ENCODE peak calls at places on chromosome 3, in ten cellular contexts. M is activated CD4-positive, alpha-beta T cell treated with anti-CD3 and anti-CD28 coated beads, Interleukin-2, amount 50 U/mL, for 4 hours; D is upper lobe of right lung; Q is stimulated activated CD4-positive, alpha-beta T cell treated with anti-CD3 and anti-CD28 coated beads, Interleukin-15, amount 100 ng/mL, for 24 hours; G is NCI-H774; B is endothelial cell; I is NCI-H1092; V is foreskin fibroblast; J is left lobe of liver; N is H9. A is an unnamed sample.
A peak's percentile ranks its signal among the peaks of the same experiment; 100 is the strongest.

GRCh38 chr3:150497956-150498355 is 48.3 kb downstream of the SERP1 start:
- DNase-seq in D (no peak), G (no peak), B (no peak), Q (no peak), N (no peak), I (no peak), V (peak; percentile 31), J (no peak), M (no peak), A (peak; percentile 92)

GRCh38 chr3:148093758-148094157 is 603.9 kb upstream of the AGTR1 start:
- DNase-seq in I (no peak), V (no peak), J (no peak), D (no peak), B (no peak), M (no peak), G (no peak), Q (no peak), N (no peak), A (no peak)

GRCh38 chr3:130490246-130490645 is 26.7 kb upstream of the COL6A6 start:
- DNase-seq in B (no peak), M (no peak), N (no peak), Q (no peak), G (no peak), V (peak; percentile 8), D (no peak), I (no peak), J (no peak), A (no peak)

GRCh38 chr3:150787741-150788370 is 24.9 kb upstream of the SIAH2 start:
- DNase-seq in B (peak; percentile 88), I (peak; percentile 50), Q (peak; percentile 92), D (peak; percentile 95), J (peak; percentile 83), G (peak; percentile 80), N (peak; percentile 85), V (peak; percentile 60), M (peak; percentile 80), A (peak; percentile 69)

GRCh38 chr3:123505820-123506219 is 56.9 kb upstream of the ADCY5 start:
- DNase-seq in G (no peak), D (no peak), B (no peak), N (no peak), I (no peak), Q (no peak), V (no peak), J (no peak), M (no peak), A (no peak)

GRCh38 chr3:37935290-37935668 is 55.3 kb upstream of the VILL start:
- DNase-seq in B (no peak), J (no peak), D (no peak), G (no peak), V (peak; percentile 35), I (no peak), M (no peak), Q (no peak), N (no peak), A (peak; percentile 16)

GRCh38 chr3:148866261-148866660 is 1.2 kb downstream of the CPA3 start:
- DNase-seq in I (no peak), G (no peak), D (no peak), J (no peak), Q (no peak), B (no peak), M (no peak), N (no peak), V (peak; percentile 21), A (peak; percentile 86)

GRCh38 chr3:64033033-64033432 is 9.7 kb upstream of the PSMD6 start:
- DNase-seq in J (no peak), D (no peak), I (no peak), Q (no peak), V (no peak), N (no peak), M (no peak), G (no peak), B (no peak), A (no peak)

GRCh38 chr3:83500422-83500821 is 1458.4 kb upstream of the CADM2 start:
- DNase-seq in M (no peak), J (peak; percentile 51), B (no peak), N (no peak), V (no peak), I (no peak), D (no peak), G (no peak), Q (no peak), A (no peak)

GRCh38 chr3:13040381-13041074 is 32.7 kb downstream of the IQSEC1 start:
- DNase-seq in Q (peak; percentile 54), B (no peak), M (peak; percentile 8), V (no peak), N (no peak), I (no peak), D (no peak), J (no peak), G (no peak), A (no peak)

GRCh38 chr3:107845355-107846281 is 245.2 kb downstream of the CD47 start:
- DNase-seq in Q (no peak), J (no peak), I (no peak), G (no peak), N (no peak), D (no peak), B (no peak), V (peak; percentile 38), M (no peak), A (no peak)

GRCh38 chr3:50474717-50475116 is 28.7 kb downstream of the CACNA2D2 start:
- DNase-seq in J (no peak), I (no peak), M (no peak), V (peak; percentile 34), Q (no peak), D (no peak), N (no peak), G (no peak), B (no peak), A (peak; percentile 31)

GRCh38 chr3:95343228-95343627 is 1280.4 kb downstream of the NSUN3 start:
- DNase-seq in N (no peak), D (no peak), M (no peak), I (no peak), B (no peak), J (no peak), Q (no peak), G (no peak), V (no peak), A (no peak)

GRCh38 chr3:48820626-48821324 is 26.9 kb downstream of the PRKAR2A start:
- DNase-seq in Q (no peak), J (no peak), D (no peak), I (no peak), B (no peak), M (no peak), V (peak; percentile 34), G (no peak), N (no peak), A (peak; percentile 37)

GRCh38 chr3:180855364-180855763 is 57.1 kb upstream of the FXR1 start:
- DNase-seq in G (no peak), N (peak; percentile 81), M (no peak), Q (no peak), V (no peak), D (no peak), B (no peak), J (no peak), I (peak; percentile 23), A (peak; percentile 12)

GRCh38 chr3:124774305-124774673 is 44.0 kb downstream of the UMPS start:
- DNase-seq in D (no peak), B (peak; percentile 31), N (peak; percentile 81), Q (no peak), G (no peak), I (no peak), M (no peak), V (peak; percentile 70), J (no peak), A (peak; percentile 92)

GRCh38 chr3:5800965-5801364 is 613.5 kb downstream of the EDEM1 start:
- DNase-seq in V (no peak), J (no peak), N (no peak), I (no peak), G (no peak), D (no peak), Q (no peak), B (no peak), M (no peak), A (no peak)

GRCh38 chr3:57052662-57053061 is 7.8 kb upstream of the SPATA12 start:
- DNase-seq in V (no peak), I (no peak), M (no peak), J (no peak), D (no peak), B (no peak), N (no peak), Q (no peak), G (no peak), A (no peak)

GRCh38 chr3:126356373-126357298 is 572 bp downstream of the KLF15 start:
- DNase-seq in B (no peak), Q (peak; percentile 24), M (no peak), V (no peak), G (no peak), J (peak; percentile 78), I (no peak), N (no peak), D (peak; percentile 75), A (no peak)

GRCh38 chr3:106210923-106211322 is 342.1 kb upstream of the CBLB start:
- DNase-seq in G (no peak), M (no peak), N (no peak), J (no peak), V (no peak), I (no peak), Q (no peak), B (no peak), D (no peak), A (no peak)

GRCh38 chr3:171772427-171773056 is 37.7 kb downstream of the PLD1 start:
- DNase-seq in I (peak; percentile 37), Q (peak; percentile 59), J (peak; percentile 67), N (peak; percentile 52), G (peak; percentile 49), M (peak; percentile 28), D (no peak), B (peak; percentile 61), V (peak; percentile 57), A (peak; percentile 73)

GRCh38 chr3:10763817-10764313 is 52.2 kb upstream of the SLC6A11 start:
- DNase-seq in M (no peak), I (no peak), G (no peak), V (no peak), D (no peak), J (no peak), N (no peak), Q (no peak), B (no peak), A (no peak)

GRCh38 chr3:179526989-179527391 is 35.7 kb upstream of the ACTL6A start:
- DNase-seq in V (peak; percentile 56), N (peak; percentile 74), J (no peak), D (no peak), Q (no peak), G (peak; percentile 27), M (no peak), I (peak; percentile 1), B (peak; percentile 67), A (peak; percentile 68)

GRCh38 chr3:53495518-53496501 is 1.4 kb downstream of the CACNA1D start:
- DNase-seq in J (no peak), Q (peak; percentile 23), B (peak; percentile 34), G (no peak), M (no peak), N (peak; percentile 45), V (no peak), I (no peak), D (no peak), A (no peak)

GRCh38 chr3:76131396-76132153 is 346.2 kb upstream of the ZNF717 start:
- DNase-seq in V (no peak), N (no peak), M (no peak), Q (no peak), J (no peak), G (no peak), I (no peak), D (no peak), B (no peak), A (peak; percentile 0)

GRCh38 chr3:115436767-115437301 is 186.5 kb upstream of the GAP43 start:
- DNase-seq in D (no peak), N (peak; percentile 35), Q (no peak), J (no peak), V (peak; percentile 98), G (no peak), I (no peak), B (no peak), M (no peak), A (peak; percentile 98)

GRCh38 chr3:58383904-58384303 is 49.7 kb downstream of the PDHB start:
- DNase-seq in Q (no peak), N (no peak), V (peak; percentile 94), B (no peak), G (no peak), M (no peak), D (no peak), I (no peak), J (no peak), A (peak; percentile 99)

GRCh38 chr3:52456169-52456799 is 880 bp downstream of the NISCH start:
- DNase-seq in V (peak; percentile 39), M (no peak), I (no peak), J (no peak), D (peak; percentile 66), N (peak; percentile 45), Q (peak; percentile 26), B (no peak), G (no peak), A (no peak)

A was measured in M059J.